ENCODE peak calls at places on chromosomes 4 and X, in four cellular contexts. E is colonic mucosa, B is A549, V is psoas muscle. C is an unnamed sample. For H3K4me1, the result is how much of the 10 kb centered on the place peaks cover.

GRCh38 chr4:74364649-74365491 is at the start of gene EREG:
- DNase-seq in V (peak), E (peak), B (peak), C (no peak)

GRCh38 chr4:102935716-102936115 is 66.9 kb downstream of the CISD2 start:
- DNase-seq in V (no peak), E (no peak), B (no peak), C (no peak)

GRCh38 chr4:171025776-171026175 is 787.4 kb upstream of the GALNTL6 start:
- DNase-seq in E (no peak), V (no peak), B (no peak), C (no peak)

GRCh38 chr4:153542131-153542530 is 76.0 kb downstream of the TMEM131L start:
- DNase-seq in V (no peak), B (no peak), E (no peak), C (no peak)

GRCh38 chr4:48944659-48945290 is 38.2 kb upstream of the OCIAD2 start:
- DNase-seq in E (peak), B (no peak), V (no peak), C (no peak)

GRCh38 chrX:30965751-30966150 is 76.7 kb upstream of the TAB3 start:
- DNase-seq in V (no peak), B (no peak), E (no peak), C (no peak)

GRCh38 chr4:119898211-119898610 is 168.4 kb downstream of the MAD2L1 start:
- DNase-seq in E (no peak), V (no peak), B (no peak), C (no peak)

GRCh38 chr4:123676550-123677229 is 280.1 kb downstream of the SPRY1 start:
- DNase-seq in E (no peak), B (no peak), V (peak), C (no peak)

GRCh38 chr4:150010525-150011126 is 67.6 kb upstream of the DCLK2 start:
- DNase-seq in V (no peak), B (peak), E (peak), C (no peak)

GRCh38 chr4:32499176-32499575 is 1779.0 kb downstream of the PCDH7 start:
- DNase-seq in V (no peak), E (no peak), B (no peak), C (no peak)

GRCh38 chr4:113316879-113317278 is 267.4 kb downstream of the ANK2 start:
- DNase-seq in V (no peak), E (no peak), B (no peak), C (no peak)

GRCh38 chrX:133911816-133912495 is 73.4 kb downstream of the GPC3 start:
- DNase-seq in E (no peak), B (no peak), V (no peak), C (no peak)

GRCh38 chr4:139903845-139904244 is 238.2 kb downstream of the MGST2 start:
- DNase-seq in B (no peak), E (no peak), V (no peak), C (no peak)

GRCh38 chr4:65599335-65599734 is 71.0 kb downstream of the EPHA5 start:
- DNase-seq in B (no peak), E (no peak), V (no peak), C (no peak)

GRCh38 chr4:8427761-8428287 is 12.7 kb downstream of the ACOX3 start:
- DNase-seq in V (no peak), B (no peak), E (peak), C (peak)

GRCh38 chrX:78119521-78120227 is 15.6 kb downstream of the PGK1 start:
- DNase-seq in E (no peak), B (no peak), V (no peak), C (no peak)

GRCh38 chr4:145503486-145504072 is 21.9 kb downstream of the SMAD1 start:
- DNase-seq in B (no peak), V (no peak), E (no peak), C (no peak)

GRCh38 chr4:184460495-184461285 is 13.7 kb downstream of the IRF2 start:
- DNase-seq in B (no peak), E (no peak), V (no peak), C (no peak)
- H3K4me3 ChIP-seq in B (no peak), E (no peak), V (no peak), C (no peak)

GRCh38 chr4:54229631-54230478 is 762 bp downstream of the PDGFRA start:
- DNase-seq in E (no peak), V (peak), B (no peak), C (no peak)
- H3K4me1 ChIP-seq in E (under half), V (under half), B (under half), C (under half)

DNA sequence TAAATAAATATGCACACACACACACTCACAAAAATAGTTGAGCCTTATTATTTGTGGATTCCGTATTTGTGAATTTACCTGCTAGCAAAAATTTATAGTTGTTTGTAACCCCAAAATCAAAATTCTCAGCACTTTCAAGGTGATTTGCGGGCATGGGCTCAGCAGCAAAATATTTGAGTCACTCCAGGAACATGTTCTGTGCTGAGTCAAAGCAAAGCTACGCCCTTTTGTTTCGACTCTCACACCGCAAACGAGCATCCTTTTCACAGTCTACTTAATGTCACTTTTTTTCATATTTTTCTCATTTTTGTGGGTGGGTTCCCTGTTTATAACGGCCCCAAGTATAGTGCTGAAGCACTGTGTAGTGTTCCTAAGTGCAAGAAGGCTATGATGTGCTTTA is 723.0 kb upstream of the AGA start:
- DNase-seq in V (no peak), B (no peak), E (no peak), C (no peak)
- H3K4me3 ChIP-seq in V (no peak), B (no peak), E (no peak), C (no peak)

GRCh38 chr4:2258091-2259035 is 3.5 kb downstream of the MXD4 start:
- DNase-seq in B (no peak), V (peak), E (peak), C (no peak)

GRCh38 chr4:2256781-2257191 is 5.1 kb downstream of the MXD4 start:
- DNase-seq in E (peak), B (no peak), V (peak), C (peak)

GRCh38 chr4:2259036-2259540 is 2.8 kb downstream of the MXD4 start:
- DNase-seq in V (peak), B (no peak), E (peak), C (no peak)

GRCh38 chr4:2256156-2256731 is 5.7 kb downstream of the MXD4 start:
- DNase-seq in V (peak), B (no peak), E (peak), C (peak)

DNA sequence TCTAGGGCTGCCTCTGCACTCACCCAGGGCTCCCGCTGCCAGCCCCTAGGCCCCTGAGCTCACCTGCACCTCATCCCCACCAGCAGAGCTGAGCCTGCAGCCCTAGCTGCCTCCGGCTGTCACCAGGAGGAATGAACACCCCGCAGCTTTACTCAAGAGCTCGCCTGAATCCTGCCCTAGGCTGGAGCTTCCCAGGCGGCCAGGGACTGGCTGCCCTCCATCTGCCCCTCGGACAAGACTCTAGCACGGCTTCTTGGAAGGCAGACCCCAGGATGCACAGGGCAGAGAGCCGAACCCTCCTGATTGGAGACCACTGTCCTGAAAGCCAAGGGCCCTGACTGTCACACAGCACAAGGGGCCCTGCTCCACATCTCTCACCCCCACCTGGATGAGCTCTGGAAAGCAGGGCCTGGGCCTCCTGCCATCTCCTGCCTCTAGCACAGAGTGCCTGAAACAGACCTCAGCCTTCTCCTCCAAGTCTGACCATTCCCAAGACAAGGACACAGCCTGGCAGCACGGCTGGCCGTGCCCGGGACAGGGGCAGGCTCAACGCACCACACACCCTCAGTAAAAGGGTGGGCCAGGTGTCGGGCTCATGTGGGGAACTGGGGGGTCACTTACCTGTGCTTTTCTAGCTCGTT is 4.4 kb downstream of the MXD4 start:
- DNase-seq in B (no peak), V (peak), E (peak), C (peak)
- H3K4me1 ChIP-seq in B (under half), V (half or more), E (under half), C (under half)

GRCh38 chr4:76305033-76305687 is 1.4 kb upstream of the STBD1 start:
- DNase-seq in V (no peak), B (no peak), E (no peak), C (no peak)
- H3K4me3 ChIP-seq in V (peak), B (peak), E (peak), C (no peak)

DNA sequence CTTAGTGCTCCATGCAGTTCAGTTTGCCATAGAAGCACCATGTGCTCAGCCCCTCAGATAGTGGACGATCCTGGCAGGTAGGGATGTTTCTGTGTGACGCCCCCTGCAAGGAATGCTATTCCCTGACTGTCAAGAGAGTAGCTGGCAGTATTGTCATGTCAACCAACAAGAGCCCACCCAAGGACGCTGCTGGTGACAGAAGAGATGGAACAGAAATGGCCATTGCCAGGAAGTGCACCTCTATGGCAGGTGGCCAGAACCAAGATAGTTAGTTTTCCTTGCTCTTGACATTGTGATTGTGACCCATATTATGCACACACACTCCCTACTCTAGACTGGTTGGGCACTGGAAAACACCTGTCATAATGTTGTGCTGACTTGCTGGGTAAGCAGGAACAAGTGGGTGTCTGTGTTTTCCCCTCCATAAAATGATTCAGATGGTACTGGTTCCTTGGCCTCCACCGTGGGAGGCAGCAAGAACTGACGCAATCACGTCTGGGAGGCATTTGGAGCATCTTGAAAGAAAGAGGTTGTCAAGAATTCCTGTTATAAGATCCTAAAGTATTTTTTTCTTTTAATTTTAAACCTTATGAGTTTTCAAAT is 507.9 kb downstream of the MID1IP1 start:
- DNase-seq in E (no peak), V (no peak), B (no peak), C (no peak)
- H3K4me1 ChIP-seq in E (under half), V (under half), B (under half), C (under half)